ENCODE peak calls at places on chromosomes 5 and 9, in four cellular contexts. One of them, this sample, is unnamed.

GRCh38 chr9:93510041-93510440 is 56.7 kb upstream of the FAM120AOS start:
- DNase-seq in coronary artery: no peak
- DNase-seq in lower lobe of right lung: no peak
- DNase-seq in GM20000: no peak
- DNase-seq in this sample: no peak

GRCh38 chr5:173615884-173616576 is 420 bp downstream of the BOD1 start:
- DNase-seq in GM20000: peak
- DNase-seq in coronary artery: peak
- DNase-seq in lower lobe of right lung: peak
- DNase-seq in this sample: peak

GRCh38 chr5:134139377-134139851 is 24.9 kb downstream of the TCF7 start:
- DNase-seq in GM20000: no peak
- DNase-seq in coronary artery: peak
- DNase-seq in lower lobe of right lung: peak
- DNase-seq in this sample: no peak

GRCh38 chr5:115033861-115034260 is 135.8 kb downstream of the TRIM36 start:
- DNase-seq in lower lobe of right lung: no peak
- DNase-seq in GM20000: peak
- DNase-seq in coronary artery: no peak
- DNase-seq in this sample: peak

GRCh38 chr5:55456216-55456895 is 78.4 kb downstream of the PLPP1 start:
- DNase-seq in lower lobe of right lung: no peak
- DNase-seq in coronary artery: no peak
- DNase-seq in GM20000: no peak
- DNase-seq in this sample: peak

GRCh38 chr5:169777112-169777511 is 140.0 kb downstream of the DOCK2 start:
- DNase-seq in coronary artery: no peak
- DNase-seq in lower lobe of right lung: no peak
- DNase-seq in GM20000: no peak
- DNase-seq in this sample: no peak

GRCh38 chr9:133453651-133454050 is 6.1 kb upstream of the CACFD1 start:
- DNase-seq in coronary artery: no peak
- DNase-seq in lower lobe of right lung: no peak
- DNase-seq in GM20000: no peak
- DNase-seq in this sample: peak

GRCh38 chr5:151047814-151048425 is 27.5 kb downstream of the GPX3 start:
- DNase-seq in GM20000: peak
- DNase-seq in lower lobe of right lung: no peak
- DNase-seq in coronary artery: no peak
- DNase-seq in this sample: peak

DNA sequence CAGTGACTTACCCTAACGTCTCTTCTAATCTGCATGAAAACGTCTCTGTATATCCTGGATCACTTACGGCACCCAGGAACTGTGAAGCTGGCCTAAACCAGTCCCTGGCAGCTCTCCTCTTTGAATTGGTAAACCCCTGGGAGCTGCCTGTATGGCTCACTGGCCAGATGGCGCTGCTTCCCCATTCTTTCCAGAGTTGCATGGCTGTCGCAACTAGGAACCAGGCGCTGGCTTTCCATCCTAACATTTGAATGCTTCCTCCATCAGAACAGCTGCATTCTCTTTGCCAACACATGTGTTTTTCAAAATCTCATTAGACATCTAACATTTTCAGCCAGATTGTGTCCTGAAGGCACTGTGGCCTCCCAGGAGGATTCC is 8.0 kb upstream of the PCA3 start:
- DNase-seq in coronary artery: no peak
- DNase-seq in GM20000: no peak
- DNase-seq in lower lobe of right lung: peak
- DNase-seq in this sample: peak
- TF ChIP-seq CTCF in coronary artery: no peak
- TF ChIP-seq CTCF in GM20000: no peak
- TF ChIP-seq CTCF in lower lobe of right lung: peak
- TF ChIP-seq CTCF in this sample: no peak

GRCh38 chr9:135474915-135475314 is 4.7 kb upstream of the PPP1R26 start:
- DNase-seq in coronary artery: no peak
- DNase-seq in GM20000: no peak
- DNase-seq in lower lobe of right lung: peak
- DNase-seq in this sample: no peak
- TF ChIP-seq CTCF in coronary artery: no peak
- TF ChIP-seq CTCF in GM20000: peak
- TF ChIP-seq CTCF in lower lobe of right lung: peak
- TF ChIP-seq CTCF in this sample: peak

GRCh38 chr5:95599252-95599651 is 20.6 kb upstream of the GPR150 start:
- DNase-seq in coronary artery: no peak
- DNase-seq in GM20000: no peak
- DNase-seq in lower lobe of right lung: no peak
- DNase-seq in this sample: no peak
- TF ChIP-seq CTCF in coronary artery: no peak
- TF ChIP-seq CTCF in GM20000: no peak
- TF ChIP-seq CTCF in lower lobe of right lung: no peak
- TF ChIP-seq CTCF in this sample: no peak

DNA sequence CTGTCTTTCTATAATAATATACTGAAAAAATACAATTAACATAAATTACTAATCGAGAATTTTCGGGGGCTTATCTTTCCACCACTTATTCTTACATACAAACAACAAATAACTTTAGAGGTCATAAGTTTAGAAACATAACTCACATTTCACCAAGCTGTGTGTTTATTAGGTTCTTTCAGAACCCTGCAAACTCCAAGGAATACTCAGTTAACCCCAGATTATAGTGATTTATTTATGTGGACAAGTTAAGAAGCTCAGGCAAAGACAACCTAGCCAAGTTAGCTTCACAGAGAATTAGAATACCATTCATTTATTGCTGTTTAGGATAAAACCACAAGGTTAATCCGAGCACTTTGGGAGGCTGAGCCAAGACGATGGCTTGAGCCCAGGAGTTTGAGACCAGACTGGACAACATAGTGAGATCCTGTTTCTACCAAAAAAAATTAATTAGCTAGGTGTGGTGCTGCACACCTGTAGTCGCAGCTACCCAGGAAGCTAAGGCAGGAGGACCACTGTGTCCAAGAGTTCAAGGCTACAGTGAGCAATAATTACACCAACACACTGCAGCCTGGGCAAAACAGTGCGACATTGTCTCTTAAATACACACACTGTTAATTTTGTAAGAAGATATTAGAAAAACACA is 30.0 kb downstream of the GOLPH3 start:
- DNase-seq in GM20000: no peak
- DNase-seq in lower lobe of right lung: no peak
- DNase-seq in coronary artery: no peak
- DNase-seq in this sample: no peak
- TF ChIP-seq CTCF in GM20000: no peak
- TF ChIP-seq CTCF in lower lobe of right lung: no peak
- TF ChIP-seq CTCF in coronary artery: no peak
- TF ChIP-seq CTCF in this sample: no peak

DNA sequence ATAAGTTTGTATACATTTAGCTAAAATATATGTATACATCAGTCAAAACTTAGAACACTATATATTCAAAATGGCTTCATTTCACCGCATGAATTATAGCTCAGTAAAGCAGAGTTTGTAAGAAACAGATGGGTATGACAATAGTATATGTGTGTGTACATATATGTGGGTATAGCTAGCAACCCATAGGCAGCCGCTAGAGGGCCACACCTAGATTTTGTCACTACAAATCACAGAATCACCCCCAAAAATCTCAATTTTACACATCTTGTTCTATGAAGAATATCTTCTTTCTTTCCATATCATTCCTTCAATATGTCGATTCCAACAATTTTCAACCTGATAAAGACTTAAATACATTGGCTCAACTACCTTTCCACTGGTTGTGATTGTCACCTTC is 357.8 kb upstream of the CCNG1 start:
- DNase-seq in GM20000: no peak
- DNase-seq in coronary artery: no peak
- DNase-seq in lower lobe of right lung: no peak
- DNase-seq in this sample: peak
- TF ChIP-seq CTCF in GM20000: peak
- TF ChIP-seq CTCF in coronary artery: no peak
- TF ChIP-seq CTCF in lower lobe of right lung: no peak
- TF ChIP-seq CTCF in this sample: peak

GRCh38 chr9:17793713-17794622 is 215.1 kb downstream of the SH3GL2 start:
- DNase-seq in lower lobe of right lung: no peak
- DNase-seq in coronary artery: no peak
- DNase-seq in GM20000: no peak
- DNase-seq in this sample: peak
- TF ChIP-seq CTCF in lower lobe of right lung: no peak
- TF ChIP-seq CTCF in coronary artery: no peak
- TF ChIP-seq CTCF in GM20000: no peak
- TF ChIP-seq CTCF in this sample: no peak

GRCh38 chr9:134477342-134477925 is 151.2 kb downstream of the RXRA start:
- DNase-seq in coronary artery: no peak
- DNase-seq in GM20000: no peak
- DNase-seq in lower lobe of right lung: no peak
- DNase-seq in this sample: no peak
- TF ChIP-seq CTCF in coronary artery: no peak
- TF ChIP-seq CTCF in GM20000: no peak
- TF ChIP-seq CTCF in lower lobe of right lung: no peak
- TF ChIP-seq CTCF in this sample: no peak

DNA sequence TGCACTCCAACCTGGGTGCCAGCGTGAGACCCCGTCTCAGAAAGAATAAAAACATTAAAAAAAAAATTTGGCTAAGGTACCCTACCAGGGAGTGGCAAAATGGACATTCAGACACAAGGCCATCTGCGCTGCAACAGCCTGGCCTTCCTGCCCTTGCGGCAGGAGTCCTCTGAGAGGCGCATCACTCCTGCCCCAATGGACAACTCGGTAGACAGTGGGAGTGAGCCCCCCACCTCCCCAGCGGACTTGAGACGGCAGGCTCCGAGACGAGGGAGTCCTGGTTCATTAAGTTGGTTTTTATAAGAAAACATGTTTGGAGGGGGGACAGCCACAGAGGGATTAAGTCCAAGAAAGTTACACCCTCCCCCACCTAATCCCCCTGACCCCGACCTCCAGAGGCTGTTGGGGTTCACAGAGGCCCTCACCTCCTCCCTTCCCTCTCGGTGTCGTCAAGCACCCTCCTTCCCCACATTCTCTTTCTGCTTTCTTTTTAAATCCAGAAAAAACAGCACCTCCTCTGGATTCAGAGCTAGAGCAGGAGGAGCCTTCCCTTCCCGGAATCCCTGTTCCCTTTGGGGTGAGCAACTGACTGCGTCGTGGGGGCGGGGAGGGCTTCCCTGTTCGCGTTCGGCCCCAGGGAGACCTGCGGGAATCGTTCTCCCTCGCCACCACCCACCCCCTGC is 1.8 kb upstream of the EGR1 start:
- DNase-seq in lower lobe of right lung: peak
- DNase-seq in GM20000: no peak
- DNase-seq in coronary artery: peak
- DNase-seq in this sample: no peak
- TF ChIP-seq CTCF in lower lobe of right lung: no peak
- TF ChIP-seq CTCF in GM20000: no peak
- TF ChIP-seq CTCF in coronary artery: no peak
- TF ChIP-seq CTCF in this sample: no peak

This sample was measured in MCF 10A.